ENCODE peak calls at places on chromosomes 4 and X, in seven cellular contexts. J is fibroblast of pulmonary artery, C is HCT116, U is NB4, P is brain microvascular endothelial cell, N is GM12865, Q is pancreas. E is an unnamed sample.

GRCh38 chr4:37188100-37188499 is 56.4 kb upstream of the NWD2 start:
- DNase-seq in P (no peak), N (peak), U (peak), Q (no peak), J (no peak), C (peak), E (no peak)

GRCh38 chr4:41661447-41662076 is 87.0 kb downstream of the PHOX2B start:
- DNase-seq in C (peak), N (peak), Q (peak), U (peak), J (peak), P (peak), E (peak)

GRCh38 chr4:177681902-177682301 is 239.7 kb upstream of the AGA start:
- DNase-seq in U (no peak), Q (no peak), P (no peak), N (no peak), C (no peak), J (no peak), E (no peak)

GRCh38 chr4:70133473-70133872 is 20.6 kb upstream of the PRR27 start:
- DNase-seq in N (no peak), P (no peak), J (no peak), Q (no peak), U (no peak), C (no peak), E (no peak)

GRCh38 chr4:178322524-178323183 is 880.4 kb upstream of the AGA start:
- DNase-seq in U (no peak), J (no peak), Q (no peak), N (no peak), P (no peak), C (no peak), E (no peak)

GRCh38 chr4:46850026-46850425 is 59.0 kb downstream of the COX7B2 start:
- DNase-seq in J (no peak), P (no peak), N (no peak), U (no peak), Q (no peak), C (no peak), E (no peak)

GRCh38 chr4:24730256-24731001 is 64.9 kb upstream of the SOD3 start:
- DNase-seq in C (no peak), Q (no peak), P (no peak), U (no peak), J (peak), N (no peak), E (peak)

GRCh38 chr4:47374477-47374876 is 89.0 kb downstream of the COMMD8 start:
- DNase-seq in J (peak), C (no peak), U (no peak), N (no peak), P (no peak), Q (no peak), E (no peak)

GRCh38 chrX:13599491-13599890 is 30.1 kb downstream of the EGFL6 start:
- DNase-seq in C (no peak), N (no peak), U (no peak), P (no peak), J (peak), Q (no peak), E (no peak)

GRCh38 chrX:111411591-111412371 is at the start of gene DCX:
- DNase-seq in N (no peak), P (no peak), U (no peak), C (no peak), Q (no peak), J (no peak), E (no peak)

GRCh38 chr4:26885912-26886274 is 25.3 kb downstream of the STIM2 start:
- DNase-seq in P (no peak), U (peak), C (no peak), Q (no peak), N (peak), J (no peak), E (no peak)

GRCh38 chr4:184636144-184636543 is 13.1 kb downstream of the CASP3 start:
- DNase-seq in C (no peak), Q (no peak), J (no peak), P (no peak), U (no peak), N (no peak), E (no peak)

GRCh38 chr4:74555843-74556242 is 110.9 kb downstream of the AREG start:
- DNase-seq in N (no peak), J (no peak), P (no peak), Q (no peak), U (no peak), C (no peak), E (no peak)

GRCh38 chrX:129875669-129876068 is 30.3 kb upstream of the UTP14A start:
- DNase-seq in Q (no peak), P (peak), C (no peak), J (peak), U (peak), N (no peak), E (no peak)

GRCh38 chrX:23887918-23888317 is 19.8 kb downstream of the APOO start:
- DNase-seq in Q (no peak), N (no peak), J (no peak), C (no peak), U (no peak), P (no peak), E (no peak)

GRCh38 chr4:55503164-55503563 is 43.5 kb downstream of the CLOCK start:
- DNase-seq in N (no peak), Q (no peak), U (peak), C (peak), P (peak), J (peak), E (no peak)

GRCh38 chrX:53605004-53605403 is 81.5 kb downstream of the HUWE1 start:
- DNase-seq in Q (no peak), C (no peak), N (no peak), P (no peak), J (peak), U (no peak), E (no peak)

GRCh38 chrX:40098264-40099045 is 697 bp upstream of the BCOR start:
- DNase-seq in C (no peak), Q (no peak), P (no peak), U (peak), J (no peak), N (peak), E (no peak)

DNA sequence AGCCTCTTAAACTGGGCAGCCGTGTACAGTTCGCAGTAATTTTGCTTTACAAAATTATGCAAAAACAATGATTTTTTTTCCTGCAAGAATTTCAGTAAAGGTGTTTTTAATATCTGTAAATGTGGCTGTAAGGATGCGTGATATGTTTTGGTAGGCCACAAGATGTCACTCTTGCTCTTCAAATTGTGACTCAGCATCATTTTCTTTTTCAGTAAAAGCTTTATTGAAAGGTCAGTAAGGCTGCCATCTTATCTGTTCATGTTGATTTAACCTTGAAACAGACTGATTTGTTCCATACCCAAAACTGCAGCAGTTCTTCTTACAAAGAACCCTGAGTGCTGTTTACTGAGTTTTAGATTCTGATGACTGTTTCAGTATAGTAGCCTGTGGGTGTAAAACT is 39.9 kb downstream of the TXLNG start:
- DNase-seq in P (no peak), U (peak), C (no peak), J (peak), N (peak), Q (no peak), E (no peak)
- TF ChIP-seq CTCF in P (peak), U (peak), C (peak), J (peak), N (no peak), Q (peak), E (no peak)

DNA sequence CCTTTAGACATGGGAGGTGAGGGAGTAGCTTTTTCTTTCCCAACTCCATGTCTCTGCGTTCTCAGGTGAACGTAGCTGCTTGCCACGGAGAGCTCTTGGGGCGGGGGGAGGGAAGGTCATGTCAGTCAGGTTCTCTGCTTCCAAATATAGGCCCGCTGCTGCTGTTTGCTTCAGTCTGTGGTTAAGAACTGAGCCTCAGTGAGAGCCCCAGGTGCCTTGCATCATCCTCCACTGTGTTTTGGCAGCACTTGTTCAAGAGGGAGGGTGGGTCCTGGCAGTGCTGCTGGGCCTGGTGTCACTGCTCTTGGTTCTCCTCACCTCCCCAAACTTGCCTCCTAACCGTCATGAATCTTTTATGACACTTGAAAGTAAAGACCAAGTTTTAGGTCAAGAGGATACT is 46.6 kb downstream of the HADH start:
- DNase-seq in P (no peak), U (no peak), C (no peak), J (no peak), Q (no peak), N (peak), E (no peak)
- H3K4me3 ChIP-seq in P (no peak), U (no peak), C (no peak), J (no peak), Q (no peak), N (no peak), E (no peak)

DNA sequence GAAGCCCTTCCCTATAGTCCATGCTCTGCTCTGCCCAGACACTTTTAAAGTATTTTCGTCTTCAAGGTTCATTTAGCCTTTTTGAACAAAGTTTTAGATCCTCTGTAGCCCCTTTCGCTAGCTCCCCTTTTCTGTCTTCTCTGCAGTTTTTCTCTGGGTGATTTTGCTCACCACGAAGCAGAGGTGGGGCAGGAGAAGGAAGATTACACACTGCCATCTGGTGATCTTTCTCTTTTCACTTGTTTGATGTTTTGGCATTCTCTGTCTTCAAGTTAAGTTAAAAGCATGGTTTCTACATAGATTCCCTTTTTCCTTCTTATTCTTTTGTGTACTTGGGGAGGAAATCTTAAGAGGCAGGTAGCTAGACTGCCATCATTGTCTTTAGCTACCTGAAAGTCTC is 43.9 kb downstream of the CC2D2A start:
- DNase-seq in P (no peak), C (no peak), Q (no peak), U (no peak), N (no peak), J (no peak), E (no peak)
- TF ChIP-seq CTCF in P (peak), C (no peak), Q (no peak), U (no peak), N (no peak), J (no peak), E (no peak)

GRCh38 chr4:107993969-107994368 is 4.3 kb downstream of the HADH start:
- DNase-seq in J (no peak), P (no peak), N (peak), U (peak), Q (no peak), C (no peak), E (no peak)
- H3K4me3 ChIP-seq in J (no peak), P (no peak), N (no peak), U (no peak), Q (no peak), C (no peak), E (no peak)

DNA sequence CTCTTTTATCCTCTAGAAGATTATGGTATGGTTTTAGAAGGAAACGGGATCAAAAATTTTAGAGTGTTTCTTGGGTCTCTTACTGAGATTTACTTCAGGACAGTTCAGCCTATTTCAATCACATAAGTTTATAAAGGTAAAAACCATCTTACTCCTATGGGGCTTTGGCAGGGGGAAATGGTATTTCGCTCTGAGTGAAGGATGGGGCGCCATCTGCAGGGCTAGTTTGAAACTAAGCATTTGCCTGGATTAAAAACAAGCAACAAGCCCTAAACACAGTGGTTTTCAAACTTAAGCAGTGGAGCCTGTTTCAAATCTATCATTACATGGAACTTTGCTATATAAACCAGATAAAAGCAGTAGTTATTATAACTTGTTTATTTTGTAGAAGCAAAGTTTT is 361.5 kb upstream of the FMR1 start:
- DNase-seq in J (no peak), Q (no peak), C (no peak), U (peak), P (no peak), N (peak), E (no peak)
- TF ChIP-seq CTCF in J (no peak), Q (no peak), C (no peak), U (peak), P (no peak), N (peak), E (no peak)

DNA sequence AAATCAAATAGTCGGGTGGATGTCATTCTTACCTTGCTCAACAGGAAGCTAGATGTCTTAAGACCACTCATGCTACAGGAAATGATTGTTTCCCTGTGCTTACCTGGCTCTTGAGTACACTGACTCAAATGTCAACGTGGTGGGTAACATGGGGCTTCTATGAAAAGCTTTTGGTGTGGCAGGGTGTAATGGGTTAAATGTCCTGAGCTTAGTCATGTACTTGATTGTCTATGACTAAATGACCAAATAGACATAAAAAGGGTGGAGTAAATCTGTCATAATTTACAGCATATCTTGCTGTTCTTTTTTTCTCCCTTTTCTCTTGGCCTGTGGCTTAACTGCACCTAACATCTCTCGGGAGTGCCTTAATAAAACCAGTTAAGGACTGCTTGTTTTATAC is 44.9 kb downstream of the CCNG2 start:
- DNase-seq in P (no peak), N (no peak), Q (no peak), C (no peak), J (no peak), U (no peak), E (no peak)
- H3K4me3 ChIP-seq in P (no peak), N (no peak), Q (no peak), C (no peak), J (no peak), U (no peak), E (no peak)

GRCh38 chr4:111475001-111475400 is 670.3 kb upstream of the FAM241A start:
- DNase-seq in N (no peak), C (peak), U (peak), P (peak), Q (no peak), J (peak), E (no peak)
- TF ChIP-seq CTCF in N (no peak), C (peak), U (peak), P (peak), Q (no peak), J (peak), E (no peak)

GRCh38 chr4:82666970-82667665 is 105.3 kb upstream of the TMEM150C start:
- DNase-seq in Q (no peak), C (no peak), U (no peak), J (no peak), N (no peak), P (no peak), E (no peak)
- H3K4me3 ChIP-seq in Q (no peak), C (no peak), U (no peak), J (no peak), N (no peak), P (no peak), E (no peak)

GRCh38 chr4:176569301-176569700 is 223.4 kb downstream of the VEGFC start:
- DNase-seq in N (no peak), Q (no peak), J (peak), U (no peak), P (no peak), C (no peak), E (no peak)
- TF ChIP-seq CTCF in N (no peak), Q (no peak), J (peak), U (no peak), P (peak), C (no peak), E (no peak)